ENCODE peak calls at places on chromosomes 11 and 22, in four cellular contexts. C is epithelial cell of proximal tubule, I is cardiac muscle cell, M is stomach. N is an unnamed sample.

GRCh38 chr11:133501643-133502535 is 30.4 kb downstream of the OPCML start:
- DNase-seq in C (no peak), I (no peak), M (no peak), N (no peak)

GRCh38 chr11:83063073-83063754 is 8.5 kb downstream of the RAB30 start:
- DNase-seq in C (no peak), I (no peak), M (no peak), N (no peak)

GRCh38 chr11:22703040-22703439 is 36.6 kb downstream of the GAS2 start:
- DNase-seq in C (peak), I (peak), M (no peak), N (peak)

GRCh38 chr22:20219667-20220628 is 48.2 kb downstream of the RTN4R start:
- DNase-seq in C (no peak), I (no peak), M (no peak), N (no peak)

GRCh38 chr11:102986815-102987214 is 31.3 kb upstream of the MMP13 start:
- DNase-seq in C (peak), I (no peak), M (no peak), N (peak)

GRCh38 chr22:23282986-23283385 is 102.7 kb downstream of the BCR start:
- DNase-seq in C (no peak), I (no peak), M (no peak), N (no peak)

GRCh38 chr11:126459691-126460404 is 104.4 kb downstream of the ST3GAL4 start:
- DNase-seq in C (no peak), I (no peak), M (no peak), N (no peak)

GRCh38 chr11:24373516-24373915 is 123.3 kb upstream of the LUZP2 start:
- DNase-seq in C (no peak), I (no peak), M (no peak), N (no peak)

GRCh38 chr11:102226702-102227101 is 90.6 kb upstream of the BIRC3 start:
- DNase-seq in C (no peak), I (no peak), M (no peak), N (peak)

GRCh38 chr22:35651085-35651484 is 2.8 kb downstream of the APOL6 start:
- DNase-seq in C (no peak), I (no peak), M (no peak), N (no peak)

GRCh38 chr11:104763930-104764717 is 134.1 kb downstream of the CASP12 start:
- DNase-seq in C (no peak), I (no peak), M (no peak), N (no peak)

GRCh38 chr11:104764718-104765045 is 133.6 kb downstream of the CASP12 start:
- DNase-seq in C (no peak), I (no peak), M (no peak), N (no peak)

GRCh38 chr11:104759464-104759863 is 138.8 kb downstream of the CASP12 start:
- DNase-seq in C (no peak), I (no peak), M (no peak), N (no peak)

GRCh38 chr11:104761511-104761910 is 136.7 kb downstream of the CASP12 start:
- DNase-seq in C (no peak), I (no peak), M (no peak), N (no peak)

GRCh38 chr11:104765401-104765800 is 132.9 kb downstream of the CASP12 start:
- DNase-seq in C (no peak), I (no peak), M (no peak), N (no peak)
- TF ChIP-seq CTCF in C (no peak), I (no peak), M (no peak), N (no peak)

DNA sequence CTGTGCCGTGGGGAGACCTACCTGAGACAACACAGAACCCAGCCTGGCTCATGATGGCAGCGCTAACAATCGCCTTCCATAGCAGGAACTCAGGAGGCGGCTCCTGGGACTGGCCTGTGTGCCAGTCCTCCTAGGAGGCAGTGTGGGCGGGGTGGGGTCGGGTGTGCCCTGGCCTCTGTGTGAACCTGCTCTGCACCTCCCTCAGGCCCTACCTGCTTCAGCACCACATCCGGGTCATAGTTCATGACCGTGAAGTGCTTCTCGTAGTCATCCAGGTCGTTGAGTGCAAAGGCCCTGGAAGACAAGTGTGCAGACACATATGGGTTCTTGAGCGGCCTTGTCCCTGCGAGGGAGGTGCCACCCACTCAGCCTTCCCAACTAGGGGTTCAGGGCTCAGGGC is 15.3 kb downstream of the TTLL12 start:
- DNase-seq in C (no peak), I (no peak), M (peak), N (no peak)
- H3K4me3 ChIP-seq in C (no peak), I (no peak), M (no peak), N (no peak)

GRCh38 chr11:60607483-60607882 is 91.9 kb upstream of the MS4A8 start:
- DNase-seq in C (no peak), I (no peak), M (no peak), N (no peak)
- TF ChIP-seq CTCF in C (no peak), I (no peak), M (no peak), N (no peak)

DNA sequence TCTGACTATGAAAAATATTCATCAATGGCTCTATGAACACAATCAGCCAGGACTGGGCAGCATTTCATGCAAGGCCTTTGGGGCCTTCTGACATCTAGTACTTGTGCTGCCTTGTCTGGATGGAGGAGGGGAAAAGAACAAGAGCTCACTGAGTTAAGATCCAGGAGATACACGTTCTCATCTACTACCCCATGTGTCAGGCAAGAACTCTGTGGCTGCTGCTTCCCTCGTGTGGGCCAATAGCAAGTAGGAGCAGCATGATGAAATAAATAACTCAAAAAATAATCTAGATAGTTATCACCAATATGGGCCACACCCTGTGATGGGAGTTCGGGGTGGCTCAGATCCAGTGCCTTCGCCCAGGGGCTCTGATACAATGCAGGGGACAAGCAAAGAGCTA is 7.3 kb downstream of the KCNE3 start:
- DNase-seq in C (no peak), I (no peak), M (no peak), N (no peak)
- H3K4me3 ChIP-seq in C (no peak), I (no peak), M (no peak), N (no peak)

GRCh38 chr11:100965346-100965745 is 164.3 kb downstream of the PGR start:
- DNase-seq in C (no peak), I (no peak), M (no peak), N (no peak)

GRCh38 chr11:100957499-100957898 is 172.1 kb downstream of the PGR start:
- DNase-seq in C (no peak), I (no peak), M (no peak), N (no peak)

GRCh38 chr11:100964400-100964799 is 165.2 kb downstream of the PGR start:
- DNase-seq in C (no peak), I (no peak), M (no peak), N (no peak)

GRCh38 chr11:100963375-100963774 is 166.2 kb downstream of the PGR start:
- DNase-seq in C (no peak), I (no peak), M (no peak), N (no peak)

GRCh38 chr11:100961633-100962032 is 168.0 kb downstream of the PGR start:
- DNase-seq in C (no peak), I (no peak), M (no peak), N (no peak)
- TF ChIP-seq CTCF in C (no peak), I (no peak), M (no peak), N (no peak)

GRCh38 chr11:47533690-47534135 is 19.2 kb downstream of the CELF1 start:
- DNase-seq in C (no peak), I (no peak), M (no peak), N (no peak)

GRCh38 chr11:47534707-47535251 is 18.2 kb downstream of the CELF1 start:
- DNase-seq in C (no peak), I (no peak), M (no peak), N (no peak)

GRCh38 chr11:47527186-47527585 is 25.7 kb downstream of the CELF1 start:
- DNase-seq in C (no peak), I (no peak), M (no peak), N (no peak)

GRCh38 chr11:47536925-47537324 is 16.0 kb downstream of the CELF1 start:
- DNase-seq in C (no peak), I (no peak), M (no peak), N (no peak)

DNA sequence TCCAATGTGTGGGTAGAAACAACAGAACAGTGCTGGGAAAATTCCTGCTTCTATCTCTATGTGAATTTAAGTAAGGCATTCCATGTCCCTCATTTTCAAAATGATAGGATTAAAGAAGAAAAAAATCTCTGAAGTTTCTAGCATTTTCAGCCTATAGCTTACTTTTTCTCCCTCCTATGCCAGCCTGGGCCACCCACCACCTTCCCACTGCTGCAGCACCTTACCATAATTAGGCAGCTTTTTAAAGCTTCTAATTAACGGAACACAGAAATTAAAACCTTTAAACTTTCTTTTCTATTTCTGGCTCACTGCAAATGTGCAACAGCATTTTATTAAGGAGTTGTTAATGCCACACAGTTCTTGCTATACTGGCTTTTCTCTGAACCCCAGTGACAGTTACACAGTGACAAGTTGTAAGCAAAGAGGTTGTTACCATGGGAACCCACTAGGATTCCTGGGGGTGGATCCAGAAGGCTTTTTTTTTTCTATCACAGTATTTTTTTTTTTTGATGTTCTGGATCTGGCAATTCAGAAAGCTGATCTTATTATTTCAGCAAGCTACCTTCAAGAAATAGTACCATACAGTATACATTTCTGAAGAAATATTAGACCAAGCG is 20.2 kb downstream of the CELF1 start:
- DNase-seq in C (no peak), I (peak), M (no peak), N (no peak)
- H3K4me3 ChIP-seq in C (no peak), I (no peak), M (no peak), N (no peak)

GRCh38 chr22:42171417-42171816 is 40.8 kb upstream of the CYP2D6 start:
- DNase-seq in C (no peak), I (no peak), M (no peak), N (no peak)

GRCh38 chr22:42167066-42167465 is 36.5 kb upstream of the CYP2D6 start:
- DNase-seq in C (no peak), I (peak), M (no peak), N (no peak)

GRCh38 chr22:42170946-42171345 is 40.3 kb upstream of the CYP2D6 start:
- DNase-seq in C (no peak), I (no peak), M (no peak), N (no peak)

GRCh38 chr22:42168476-42168875 is 37.9 kb upstream of the CYP2D6 start:
- DNase-seq in C (no peak), I (no peak), M (no peak), N (no peak)

GRCh38 chr22:42169055-42169469 is 38.5 kb upstream of the CYP2D6 start:
- DNase-seq in C (no peak), I (peak), M (peak), N (no peak)
- TF ChIP-seq CTCF in C (peak), I (peak), M (peak), N (peak)